ENCODE peak calls at places on chromosomes 11 and 22, in five cellular contexts. B is dermis blood vessel endothelial cell; Q is stimulated activated CD4-positive, alpha-beta T cell treated with anti-CD3 and anti-CD28 coated beads, Interleukin-12 subunit alpha, Interleukin-12 subunit beta, amount 100 ng/mL, for 4 hours; I is nucleus accumbens; K is H54. M is an unnamed sample.

GRCh38 chr11:18650353-18650752 is 16.2 kb upstream of the SPTY2D1 start:
- DNase-seq in Q (no peak), K (no peak), I (no peak), B (no peak), M (no peak)

GRCh38 chr11:132772712-132773545 is 759.4 kb downstream of the OPCML start:
- DNase-seq in Q (no peak), B (no peak), I (no peak), K (no peak), M (no peak)

GRCh38 chr11:35347921-35348331 is 71.4 kb downstream of the SLC1A2 start:
- DNase-seq in I (no peak), B (no peak), K (no peak), Q (no peak), M (peak; percentile 66)

GRCh38 chr11:86503131-86503530 is 128.4 kb downstream of the CCDC81 start:
- DNase-seq in K (no peak), Q (no peak), I (no peak), B (peak; percentile 65), M (no peak)

GRCh38 chr11:57646756-57647303 is 2.9 kb downstream of the YPEL4 start:
- DNase-seq in Q (no peak), B (no peak), I (no peak), K (no peak), M (peak; percentile 15)

GRCh38 chr11:126411971-126412381 is 56.5 kb downstream of the ST3GAL4 start:
- DNase-seq in B (no peak), K (no peak), Q (no peak), I (no peak), M (peak; percentile 72)

GRCh38 chr11:6667733-6668374 is 12.2 kb upstream of the DCHS1 start:
- DNase-seq in B (peak; percentile 54), Q (no peak), K (no peak), I (no peak), M (peak; percentile 64)

GRCh38 chr11:6481924-6482275 is 599 bp downstream of the TIMM10B start:
- DNase-seq in K (no peak), B (peak; percentile 35), Q (no peak), I (no peak), M (no peak)

GRCh38 chr11:110251837-110252236 is 44.6 kb downstream of the RDX start:
- DNase-seq in I (no peak), B (peak; percentile 83), K (no peak), Q (no peak), M (peak; percentile 54)

GRCh38 chr11:69529001-69529400 is 47.5 kb downstream of the LINC01488 start:
- DNase-seq in Q (no peak), I (no peak), B (no peak), K (no peak), M (no peak)

GRCh38 chr11:47327025-47327424 is 25.5 kb downstream of the MYBPC3 start:
- DNase-seq in I (no peak), B (no peak), K (no peak), Q (no peak), M (no peak)

GRCh38 chr11:73760066-73760679 is 701 bp downstream of the RAB6A start:
- DNase-seq in B (peak; percentile 41), I (peak; percentile 64), Q (peak; percentile 7), K (no peak), M (peak; percentile 52)

GRCh38 chr22:44730490-44731356 is 21.7 kb upstream of the ARHGAP8 start:
- DNase-seq in B (no peak), Q (no peak), K (no peak), I (no peak), M (no peak)

GRCh38 chr11:67506426-67507032 is 1.4 kb upstream of the PITPNM1 start:
- DNase-seq in I (no peak), Q (no peak), B (no peak), K (no peak), M (no peak)

GRCh38 chr11:8038393-8038792 is 42.6 kb upstream of the TUB start:
- DNase-seq in K (no peak), I (no peak), Q (no peak), B (no peak), M (no peak)

M was measured in cardiac muscle cell.